ENCODE peak calls at places on chromosomes 13 and 19, in nine cellular contexts. P is upper lobe of left lung, W is A549, I is astrocyte, T is PC-3, Z is neural progenitor cell, D is right cardiac atrium, E is H9, O is cardiac muscle cell. G is an unnamed sample.

GRCh38 chr19:32824906-32825608 is 44.5 kb downstream of the SLC7A9 start:
- DNase-seq in D (no peak), E (no peak), O (no peak), I (no peak), T (no peak), P (no peak), W (no peak), Z (peak; percentile 74), G (no peak)

GRCh38 chr13:108427355-108427754 is 157.8 kb downstream of the TNFSF13B start:
- DNase-seq in P (no peak), E (no peak), T (peak; percentile 7), W (peak; percentile 6), D (no peak), I (no peak), O (no peak), Z (no peak), G (no peak)

GRCh38 chr13:110216403-110217041 is 90.4 kb downstream of the COL4A1 start:
- DNase-seq in E (no peak), I (peak; percentile 87), D (no peak), W (no peak), P (no peak), T (no peak), Z (no peak), O (no peak), G (no peak)

GRCh38 chr19:1189419-1189818 is 15.4 kb upstream of the SBNO2 start:
- DNase-seq in O (no peak), I (no peak), T (peak; percentile 37), P (no peak), Z (peak; percentile 2), E (no peak), W (peak; percentile 71), D (no peak), G (no peak)

GRCh38 chr19:18648971-18649310 is 12.1 kb downstream of the KLHL26 start:
- DNase-seq in D (peak; percentile 80), P (no peak), O (no peak), I (no peak), W (no peak), Z (no peak), E (no peak), T (no peak), G (no peak)

GRCh38 chr19:7636691-7637373 is at the start of gene STXBP2:
- DNase-seq in I (no peak), P (peak; percentile 98), Z (peak; percentile 89), E (peak; percentile 91), W (peak; percentile 75), D (peak; percentile 85), T (peak; percentile 89), O (peak; percentile 70), G (peak; percentile 86)

GRCh38 chr19:50432658-50433057 is at the start of gene MYBPC2:
- DNase-seq in I (no peak), O (peak; percentile 17), P (no peak), E (no peak), W (no peak), D (no peak), T (no peak), Z (peak; percentile 51), G (no peak)

GRCh38 chr13:80814541-80814940 is 473.6 kb upstream of the SPRY2 start:
- DNase-seq in O (no peak), T (no peak), W (no peak), Z (no peak), P (no peak), I (peak; percentile 26), D (no peak), E (no peak), G (no peak)

GRCh38 chr19:58416631-58417030 is 8.2 kb downstream of the ZNF584 start:
- DNase-seq in O (no peak), W (no peak), Z (no peak), P (no peak), E (no peak), D (no peak), I (no peak), T (no peak), G (no peak)

GRCh38 chr19:16330368-16330801 is 5.8 kb downstream of the KLF2 start:
- DNase-seq in E (no peak), W (peak; percentile 90), T (peak; percentile 97), D (peak; percentile 85), I (peak; percentile 84), P (peak; percentile 88), Z (no peak), O (no peak), G (no peak)

GRCh38 chr13:43663474-43664090 is 123.2 kb downstream of the ENOX1 start:
- DNase-seq in I (peak; percentile 39), E (no peak), D (no peak), O (no peak), Z (no peak), W (no peak), P (no peak), T (peak; percentile 28), G (no peak)

GRCh38 chr19:1824252-1824622 is 12.2 kb upstream of the ATP8B3 start:
- DNase-seq in T (no peak), E (no peak), I (no peak), Z (no peak), P (peak; percentile 54), O (no peak), W (no peak), D (peak; percentile 53), G (no peak)

GRCh38 chr13:38980628-38981078 is 10.0 kb downstream of the STOML3 start:
- DNase-seq in T (no peak), Z (peak; percentile 23), W (no peak), D (no peak), I (no peak), E (no peak), O (no peak), P (no peak), G (no peak)

GRCh38 chr19:12202250-12202649 is 39.4 kb downstream of the ZNF136 start:
- DNase-seq in O (peak; percentile 40), I (no peak), Z (peak; percentile 48), W (no peak), E (peak; percentile 31), D (peak; percentile 65), T (no peak), P (no peak), G (peak; percentile 12)

GRCh38 chr13:44549461-44549860 is 26.7 kb downstream of the TSC22D1 start:
- DNase-seq in O (no peak), Z (no peak), I (peak; percentile 16), T (no peak), E (no peak), D (no peak), P (no peak), W (no peak), G (no peak)

GRCh38 chr13:79311456-79311855 is 94.6 kb downstream of the RBM26 start:
- DNase-seq in Z (no peak), W (no peak), E (no peak), O (no peak), P (no peak), D (no peak), I (no peak), T (no peak), G (no peak)

GRCh38 chr19:35059006-35059798 is 17.7 kb downstream of the HPN start:
- DNase-seq in Z (no peak), T (no peak), W (no peak), E (no peak), D (no peak), I (no peak), O (no peak), P (no peak), G (no peak)

DNA sequence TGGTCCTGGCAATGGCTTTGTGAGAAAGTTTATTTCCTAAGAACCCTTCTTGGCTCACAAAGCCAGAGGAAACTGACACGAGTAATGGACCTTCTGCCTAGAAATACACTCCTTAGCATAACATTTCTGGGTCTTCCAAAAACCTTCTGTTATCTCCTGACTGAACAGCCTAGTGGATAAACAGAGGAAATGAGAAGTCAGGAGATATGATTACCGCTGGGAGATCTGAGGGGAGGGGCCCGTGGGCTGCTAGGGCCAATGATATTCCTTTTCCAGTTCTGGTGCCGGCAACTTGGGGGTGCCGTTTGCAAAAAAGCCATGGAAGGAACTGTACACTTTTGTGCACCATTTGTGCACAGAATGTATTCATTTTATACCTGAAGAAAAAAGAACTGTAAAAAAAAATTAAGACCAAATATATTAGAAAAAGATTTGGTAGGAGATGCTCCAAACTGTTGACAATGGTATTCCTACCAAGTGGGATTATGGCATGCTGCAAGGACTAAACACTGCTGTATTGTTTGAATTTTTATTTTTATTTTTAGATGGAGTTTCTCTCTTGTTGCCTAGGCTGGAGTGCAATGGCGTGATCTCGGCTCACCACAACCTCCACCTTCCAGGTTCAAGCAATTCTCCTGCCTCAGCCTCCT is 4.7 kb upstream of the SPC24 start:
- DNase-seq in O (no peak), Z (no peak), T (no peak), P (no peak), D (peak; percentile 76), I (peak; percentile 30), E (no peak), W (no peak), G (no peak)
- H3K27ac ChIP-seq in O (no peak overlapping the region), Z (no peak overlapping the region), T (no peak overlapping the region), P (peak overlapping the region; percentile 45), D (no peak overlapping the region), I (no peak overlapping the region), E (no peak overlapping the region), W (no peak overlapping the region), G (no peak overlapping the region)

DNA sequence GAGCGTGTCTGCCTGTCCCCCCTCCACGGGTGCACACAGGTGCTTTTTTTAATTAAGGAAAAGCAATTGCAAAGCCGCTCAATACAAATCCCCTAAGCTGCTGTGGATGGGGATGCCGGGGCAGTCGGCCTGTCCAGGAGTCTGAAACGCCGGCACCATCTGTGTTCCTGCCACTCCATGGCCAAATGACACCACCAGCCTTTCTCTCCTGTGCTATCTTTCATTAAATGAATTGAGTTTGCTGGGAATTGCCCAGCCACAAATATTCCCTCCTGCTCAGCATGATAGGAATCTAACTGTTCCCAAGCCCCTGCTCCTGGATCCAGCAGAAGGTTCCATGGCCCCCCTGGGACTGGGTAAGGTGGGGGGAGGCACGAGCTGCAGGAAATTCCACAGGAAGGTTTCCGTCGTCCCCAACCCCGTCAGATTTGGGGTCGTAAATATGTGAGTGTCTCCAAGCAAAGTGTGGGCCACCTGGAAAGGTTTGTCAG is 139.3 kb downstream of the KDM4B start:
- DNase-seq in D (no peak), P (no peak), T (no peak), O (no peak), W (no peak), E (no peak), I (no peak), Z (no peak), G (no peak)
- H3K27ac ChIP-seq in D (no peak overlapping the region), P (no peak overlapping the region), T (no peak overlapping the region), O (peak overlapping the region; percentile 79), W (no peak overlapping the region), E (no peak overlapping the region), I (no peak overlapping the region), Z (no peak overlapping the region), G (no peak overlapping the region)

DNA sequence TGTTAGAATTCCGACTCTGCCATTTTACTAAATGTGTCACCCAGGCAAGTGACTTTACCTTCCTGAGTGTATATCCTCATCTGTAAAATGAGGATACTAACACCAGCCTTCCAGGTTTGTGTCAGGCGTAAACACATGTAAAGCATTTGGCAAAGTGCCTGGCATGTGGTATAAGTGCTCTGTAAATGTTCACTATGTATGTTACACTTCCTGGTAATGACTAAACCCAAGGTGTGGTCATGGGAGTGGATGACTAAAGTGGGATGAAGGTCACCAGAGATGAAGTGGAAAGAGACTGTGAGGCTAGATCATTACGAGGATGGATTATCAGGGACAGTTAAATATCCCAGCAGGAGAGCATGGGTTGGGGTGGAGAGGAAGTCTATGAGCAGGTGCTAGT is 25.6 kb downstream of the DEDD2 start:
- DNase-seq in T (peak; percentile 96), P (no peak), O (no peak), D (no peak), Z (no peak), E (no peak), I (peak; percentile 60), W (peak; percentile 87), G (no peak)
- H3K27ac ChIP-seq in T (peak overlapping the region; percentile 74), P (no peak overlapping the region), O (no peak overlapping the region), D (no peak overlapping the region), Z (no peak overlapping the region), E (no peak overlapping the region), I (no peak overlapping the region), W (peak overlapping the region; percentile 37), G (no peak overlapping the region)

GRCh38 chr19:39136225-39136940 is 10.8 kb downstream of the PAK4 start:
- DNase-seq in I (no peak), D (no peak), Z (no peak), P (no peak), E (no peak), T (no peak), W (no peak), O (no peak), G (no peak)
- H3K27ac ChIP-seq in I (no peak overlapping the region), D (no peak overlapping the region), Z (no peak overlapping the region), P (peak overlapping the region; percentile 71), E (no peak overlapping the region), T (no peak overlapping the region), W (peak overlapping the region; percentile 49), O (no peak overlapping the region), G (peak overlapping the region; percentile 2)